ENCODE peak calls at places on chromosomes 16 and 17, in four cellular contexts. Q is HCT116, W is K562, N is HepG2. S is an unnamed sample.

GRCh38 chr17:6796887-6797490 is 21.0 kb downstream of the FBXO39 start:
- DNase-seq in W (no peak), Q (no peak), N (no peak), S (no peak)

GRCh38 chr17:58300336-58300735 is 19.6 kb upstream of the MPO start:
- DNase-seq in Q (no peak), W (no peak), N (no peak), S (no peak)

GRCh38 chr17:63156986-63157385 is 191.0 kb downstream of the TANC2 start:
- DNase-seq in N (no peak), Q (no peak), W (no peak), S (no peak)

GRCh38 chr16:89602273-89602951 is 11.0 kb upstream of the DPEP1 start:
- DNase-seq in Q (peak), W (peak), N (no peak), S (no peak)

GRCh38 chr17:30101686-30102390 is 14.8 kb upstream of the NSRP1 start:
- DNase-seq in W (no peak), Q (no peak), N (no peak), S (no peak)

GRCh38 chr16:5323742-5324141 is 226.1 kb upstream of the EEF2KMT start:
- DNase-seq in N (no peak), Q (no peak), W (no peak), S (no peak)

GRCh38 chr17:12765544-12765943 is 23.8 kb upstream of the ARHGAP44 start:
- DNase-seq in N (no peak), W (peak), Q (no peak), S (no peak)

GRCh38 chr17:35804658-35805192 is 4.6 kb upstream of the TAF15 start:
- DNase-seq in W (peak), N (peak), Q (peak), S (peak)

GRCh38 chr16:88853336-88853941 is 3.3 kb downstream of the GALNS start:
- DNase-seq in W (no peak), Q (no peak), N (no peak), S (no peak)

GRCh38 chr16:52676951-52677350 is 130.0 kb upstream of the TOX3 start:
- DNase-seq in N (no peak), Q (no peak), W (no peak), S (no peak)

GRCh38 chr16:1929105-1929504 is 10.9 kb upstream of the HS3ST6 start:
- DNase-seq in W (peak), N (no peak), Q (no peak), S (no peak)

GRCh38 chr16:23072769-23073549 is 76.3 kb downstream of the USP31 start:
- DNase-seq in W (no peak), N (no peak), Q (no peak), S (no peak)

GRCh38 chr17:19744922-19745757 is 3.0 kb downstream of the ALDH3A1 start:
- DNase-seq in Q (peak), W (peak), N (no peak), S (no peak)

GRCh38 chr17:82912571-82913089 is 72.8 kb upstream of the ZNF750 start:
- DNase-seq in Q (no peak), N (no peak), W (no peak), S (no peak)

GRCh38 chr16:83899272-83899897 is 470 bp downstream of the MLYCD start:
- DNase-seq in N (no peak), Q (no peak), W (peak), S (no peak)

GRCh38 chr16:29680180-29680598 is 1.2 kb downstream of the QPRT start:
- DNase-seq in Q (no peak), W (no peak), N (peak), S (no peak)

GRCh38 chr17:15454328-15454727 is 13.1 kb downstream of the CDRT4 start:
- DNase-seq in W (no peak), N (no peak), Q (no peak), S (no peak)

GRCh38 chr17:74935585-74936469 is at the start of gene OTOP3:
- DNase-seq in N (no peak), Q (no peak), W (no peak), S (no peak)

DNA sequence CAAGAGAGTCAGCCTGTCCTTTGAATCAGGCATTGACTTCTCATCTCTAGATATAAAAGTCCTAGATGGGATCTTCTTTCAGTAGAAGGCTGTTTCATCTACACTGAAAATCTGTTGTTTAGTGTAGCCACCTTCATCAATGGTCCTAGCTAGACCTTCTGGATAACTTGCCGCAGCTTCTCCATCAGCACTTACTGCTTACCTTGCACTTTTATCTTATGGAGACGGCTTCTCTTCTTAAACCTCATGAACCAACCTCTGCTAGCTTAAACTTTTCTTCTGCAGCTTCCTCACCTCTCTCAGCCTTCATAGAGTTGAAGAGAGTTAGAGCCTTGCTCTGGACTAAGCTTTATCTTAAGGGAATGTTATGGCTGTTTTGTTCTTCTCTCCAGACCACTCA is 5.4 kb upstream of the MMP2 start:
- DNase-seq in Q (no peak), N (no peak), W (no peak), S (no peak)
- TF ChIP-seq SIN3A in Q (no peak), N (no peak), W (no peak), S (no peak)

DNA sequence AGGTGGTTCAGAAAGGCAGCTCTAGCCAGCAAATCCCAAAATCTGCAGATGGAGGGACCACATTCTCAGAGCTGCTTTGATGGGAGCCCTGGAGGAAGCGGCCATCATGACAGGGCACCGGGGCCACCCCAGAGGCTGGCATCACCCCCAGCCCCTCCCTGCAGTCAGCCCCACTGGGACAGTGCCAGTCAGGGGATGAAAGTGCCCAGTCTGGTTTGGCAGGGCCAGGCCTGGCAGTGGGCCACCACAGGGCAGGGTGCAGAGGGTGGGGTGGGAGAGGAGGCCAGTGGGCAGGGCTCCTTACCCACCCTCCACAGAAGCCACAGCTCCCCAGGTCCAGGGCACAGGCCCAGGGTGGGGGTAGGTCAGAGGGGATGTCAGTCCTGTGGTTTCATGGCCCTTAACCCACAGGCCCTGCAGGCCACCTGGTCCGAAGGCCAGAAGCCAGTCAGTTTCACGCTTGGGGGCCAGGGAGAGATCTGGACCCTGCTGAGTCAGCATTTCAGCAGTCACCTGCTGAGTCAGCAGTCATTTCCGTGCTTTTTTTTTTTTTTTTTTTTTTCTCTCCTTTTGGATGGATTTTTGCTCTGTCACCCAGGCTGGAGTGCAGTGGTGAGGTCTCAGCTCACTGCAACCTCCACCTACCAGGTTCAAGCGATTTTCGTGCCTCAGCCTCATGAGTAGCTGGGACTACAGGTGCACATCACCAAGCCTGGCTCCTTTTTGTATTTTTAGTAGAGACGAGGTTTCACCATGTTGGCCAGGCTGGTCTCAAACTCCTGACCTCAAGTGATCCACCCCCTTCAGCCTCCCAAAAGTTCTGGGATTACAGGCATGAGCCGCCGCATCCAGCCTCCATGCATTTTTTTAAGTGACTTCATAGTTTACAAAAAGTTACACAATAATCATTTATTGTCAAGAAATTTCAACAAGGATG is 10.4 kb downstream of the SLC25A10 start:
- DNase-seq in W (peak), Q (no peak), N (no peak), S (no peak)
- TF ChIP-seq TCF7L2 in W (no peak), Q (no peak), N (no peak), S (no peak)

DNA sequence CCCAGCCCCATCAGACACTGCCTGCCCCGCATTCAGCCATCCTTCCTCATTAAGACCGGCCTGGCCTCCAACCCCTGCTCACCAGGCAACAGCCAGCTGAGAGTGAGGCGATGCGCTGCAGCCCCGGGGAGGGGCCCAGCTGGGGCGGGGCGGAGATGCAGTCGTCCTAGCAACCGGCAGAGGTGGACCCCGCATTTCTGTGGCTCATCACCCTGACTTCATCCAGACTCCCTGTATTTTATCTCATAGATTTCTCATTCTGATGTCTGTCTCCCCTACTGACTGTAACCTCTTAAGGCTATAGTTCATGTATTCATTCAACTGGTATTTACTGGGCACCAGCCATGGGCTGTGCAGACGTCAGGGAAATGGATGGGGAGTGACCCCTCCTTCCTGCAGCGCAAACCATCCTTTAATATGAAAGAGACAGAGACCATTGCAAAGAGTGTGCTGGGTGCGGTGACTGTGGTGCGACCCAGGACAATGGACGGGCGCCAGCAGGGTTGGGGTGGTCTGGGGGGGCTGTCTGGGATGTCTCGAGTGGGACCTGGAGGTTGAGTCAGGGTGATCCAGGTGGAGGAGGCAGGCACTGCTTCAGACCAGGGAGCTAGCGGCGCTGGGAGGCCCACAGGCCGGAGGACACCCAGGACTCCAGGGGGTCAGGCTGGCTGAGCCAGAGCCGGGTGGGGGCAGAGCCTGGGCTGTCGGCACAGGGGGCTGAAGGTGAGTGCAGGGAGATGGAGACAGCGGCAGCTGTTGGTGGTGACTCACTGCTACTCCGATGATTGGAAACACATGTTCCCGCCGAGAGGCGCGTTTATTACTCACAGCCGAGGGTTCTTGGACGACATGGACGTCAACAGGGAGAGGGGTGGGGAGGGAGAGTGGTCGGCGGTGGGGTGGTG is 10.5 kb upstream of the TIMP2 start:
- DNase-seq in Q (no peak), W (no peak), N (no peak), S (no peak)
- TF ChIP-seq SIN3A in Q (no peak), W (no peak), N (no peak), S (no peak)

GRCh38 chr17:48954300-48954755 is 9.7 kb upstream of the SNF8 start:
- DNase-seq in Q (peak), W (peak), N (peak), S (no peak)
- TF ChIP-seq TCF7L2 in Q (no peak), W (no peak), N (no peak), S (no peak)

GRCh38 chr17:60089097-60089844 is 10.6 kb upstream of the HEATR6 start:
- DNase-seq in N (no peak), Q (no peak), W (peak), S (no peak)

GRCh38 chr17:60091109-60091508 is 12.4 kb upstream of the HEATR6 start:
- DNase-seq in W (no peak), Q (no peak), N (no peak), S (no peak)

GRCh38 chr17:60090412-60090811 is 11.7 kb upstream of the HEATR6 start:
- DNase-seq in W (no peak), Q (no peak), N (no peak), S (no peak)

GRCh38 chr17:60093694-60094093 is 15.0 kb upstream of the HEATR6 start:
- DNase-seq in Q (no peak), N (no peak), W (no peak), S (no peak)

DNA sequence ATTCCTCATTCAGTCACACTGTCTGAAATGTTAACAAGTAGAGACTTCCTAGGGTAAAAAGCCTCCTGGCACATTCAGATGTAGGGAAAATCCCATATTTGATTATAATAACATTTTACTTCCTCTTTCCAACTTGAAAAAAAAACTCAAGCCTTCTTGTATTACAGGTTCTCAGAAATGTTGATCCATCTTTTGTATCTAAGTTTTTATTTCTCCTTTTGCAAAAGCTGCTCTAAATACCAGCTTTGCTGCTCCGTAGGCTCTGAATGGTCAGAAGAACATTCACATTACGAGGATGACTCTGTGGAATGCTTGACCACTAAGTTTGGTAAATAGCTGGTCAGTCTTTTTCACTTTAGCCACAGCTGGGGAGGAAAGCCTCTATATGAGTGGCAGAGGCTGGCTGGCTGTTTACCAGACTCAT is 13.2 kb upstream of the HEATR6 start:
- DNase-seq in W (no peak), Q (no peak), N (no peak), S (no peak)
- TF ChIP-seq SIN3A in W (no peak), Q (no peak), N (no peak), S (no peak)

DNA sequence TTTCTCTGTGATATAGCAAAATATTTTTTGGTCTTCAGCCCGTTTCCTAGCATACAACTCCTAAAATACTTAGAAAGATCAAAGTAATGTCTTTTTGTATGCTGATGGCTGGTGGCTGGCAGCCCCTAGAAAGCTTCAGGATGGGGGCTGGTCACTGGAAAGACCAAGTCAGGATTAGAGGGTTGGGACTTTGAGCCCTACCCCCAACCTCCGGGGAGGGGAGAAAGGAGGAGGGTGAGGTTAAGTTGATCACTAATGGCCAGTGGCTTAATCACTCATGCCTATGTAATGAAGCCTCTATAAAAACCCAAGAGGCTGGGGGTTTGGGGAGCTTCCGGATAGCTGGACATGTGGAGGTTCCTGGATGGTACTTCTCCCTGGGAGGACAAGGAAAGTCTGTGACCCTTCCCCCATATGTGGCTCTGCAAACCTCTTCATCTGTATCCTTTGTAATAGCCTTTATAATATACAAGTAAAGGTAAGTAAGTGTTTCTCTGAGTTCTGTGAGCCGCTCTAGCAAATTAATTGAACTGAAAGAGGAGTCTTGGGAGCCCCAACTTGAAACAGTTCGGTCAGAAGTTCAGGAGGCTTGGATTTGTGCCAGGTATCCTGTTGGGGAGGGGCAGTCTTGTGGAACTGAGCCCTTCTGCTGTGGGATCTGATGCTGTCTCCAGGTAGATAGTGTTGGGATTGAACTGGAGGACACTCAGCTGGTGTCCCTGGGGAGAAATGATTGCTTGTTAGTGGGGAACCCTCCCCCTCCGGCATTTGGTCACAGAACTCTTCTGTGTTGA is 3.5 kb downstream of the SLC7A6 start:
- DNase-seq in N (peak), W (no peak), Q (no peak), S (no peak)
- TF ChIP-seq TCF7L2 in N (no peak), W (no peak), Q (no peak), S (no peak)

GRCh38 chr17:28372203-28372944 is 880 bp downstream of the SARM1 start:
- DNase-seq in W (no peak), N (no peak), Q (no peak), S (no peak)

GRCh38 chr17:28371245-28372202 is at the start of gene SARM1:
- DNase-seq in W (peak), N (peak), Q (peak), S (peak)

GRCh38 chr17:28370744-28371103 is 617 bp upstream of the VTN start:
- DNase-seq in W (no peak), N (peak), Q (no peak), S (no peak)

GRCh38 chr17:28370035-28370743 is at the start of gene VTN:
- DNase-seq in W (peak), N (peak), Q (no peak), S (no peak)

DNA sequence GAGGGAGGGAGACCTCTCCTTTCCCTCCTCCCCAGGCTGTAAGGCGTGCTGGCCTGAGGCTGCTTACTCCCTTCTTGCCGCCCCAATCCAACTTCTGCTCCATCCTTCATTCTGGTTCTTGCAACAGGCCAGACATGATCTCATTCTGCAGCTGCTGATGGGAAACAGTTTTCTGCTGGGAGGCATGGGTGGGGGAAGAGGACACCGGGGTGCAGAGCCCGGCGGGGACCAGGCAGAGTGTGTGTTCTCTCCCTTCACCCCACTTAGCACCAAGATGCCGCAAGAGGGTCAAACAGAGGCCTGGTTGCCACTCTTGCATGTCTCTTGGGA is 1.4 kb downstream of the SARM1 start:
- DNase-seq in N (no peak), Q (no peak), W (no peak), S (no peak)
- TF ChIP-seq SIN3A in N (no peak), Q (no peak), W (no peak), S (no peak)

DNA sequence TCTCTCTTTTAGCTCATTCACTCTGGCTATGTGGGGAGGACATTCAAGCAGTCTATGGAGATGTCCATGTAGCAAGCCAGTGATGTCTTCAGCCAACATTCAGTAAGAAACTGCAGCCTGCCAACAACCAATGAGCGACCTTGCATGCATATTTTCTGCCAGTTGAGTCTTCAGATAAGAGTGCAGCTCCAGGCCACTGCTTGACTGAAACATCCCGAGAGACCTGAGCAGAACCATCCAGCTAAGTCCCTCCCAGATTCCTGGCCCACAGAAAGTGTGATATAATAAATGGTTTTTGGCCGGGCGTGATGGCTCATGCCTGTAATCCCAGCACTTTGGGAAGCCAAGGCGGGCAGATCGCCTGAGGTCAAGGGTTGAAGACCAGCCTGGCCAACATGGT is 10.5 kb upstream of the C17orf58 start:
- DNase-seq in N (no peak), W (no peak), Q (no peak), S (no peak)
- TF ChIP-seq TCF7L2 in N (no peak), W (no peak), Q (no peak), S (no peak)

S was measured in Panc1.